ENCODE peak calls at places on chromosomes 3 and 15, in seven cellular contexts. K, E, D, H, J, A and X are unnamed samples.

GRCh38 chr3:14913926-14914776 is 33.2 kb upstream of the NR2C2 start:
- DNase-seq in K (peak), E (no peak), D (no peak), H (no peak), J (no peak), A (no peak), X (no peak)

GRCh38 chr3:57179580-57180410 is 14.6 kb upstream of the IL17RD start:
- DNase-seq in K (no peak), E (no peak), D (no peak), H (no peak), J (no peak), A (no peak), X (no peak)

GRCh38 chr3:121152573-121152972 is 244.6 kb downstream of the STXBP5L start:
- DNase-seq in K (no peak), E (no peak), D (no peak), H (no peak), J (no peak), A (no peak), X (no peak)

GRCh38 chr15:47486051-47486450 is 231.3 kb upstream of the SEMA6D start:
- DNase-seq in K (no peak), E (no peak), D (no peak), H (no peak), J (no peak), A (no peak), X (no peak)

GRCh38 chr3:124202754-124203153 is 210.8 kb upstream of the ROPN1 start:
- DNase-seq in K (no peak), E (peak), D (no peak), H (no peak), J (peak), A (peak), X (no peak)

GRCh38 chr3:178823556-178824229 is 247.9 kb downstream of the ZMAT3 start:
- DNase-seq in K (no peak), E (no peak), D (no peak), H (no peak), J (peak), A (no peak), X (no peak)

GRCh38 chr3:156820687-156821070 is 5.5 kb upstream of the LEKR1 start:
- DNase-seq in K (no peak), E (no peak), D (no peak), H (no peak), J (no peak), A (no peak), X (no peak)

GRCh38 chr3:113271189-113271588 is 59.8 kb downstream of the BOC start:
- DNase-seq in K (no peak), E (no peak), D (no peak), H (no peak), J (peak), A (no peak), X (no peak)

GRCh38 chr15:78640840-78641733 is at the start of gene CHRNB4:
- DNase-seq in K (no peak), E (peak), D (peak), H (no peak), J (no peak), A (no peak), X (peak)

GRCh38 chr15:75307778-75308390 is 25.2 kb downstream of the GOLGA6D start:
- DNase-seq in K (peak), E (peak), D (peak), H (no peak), J (no peak), A (peak), X (peak)

GRCh38 chr3:178507507-178508442 is 28.5 kb upstream of the KCNMB2 start:
- DNase-seq in K (no peak), E (no peak), D (no peak), H (no peak), J (no peak), A (no peak), X (no peak)

DNA sequence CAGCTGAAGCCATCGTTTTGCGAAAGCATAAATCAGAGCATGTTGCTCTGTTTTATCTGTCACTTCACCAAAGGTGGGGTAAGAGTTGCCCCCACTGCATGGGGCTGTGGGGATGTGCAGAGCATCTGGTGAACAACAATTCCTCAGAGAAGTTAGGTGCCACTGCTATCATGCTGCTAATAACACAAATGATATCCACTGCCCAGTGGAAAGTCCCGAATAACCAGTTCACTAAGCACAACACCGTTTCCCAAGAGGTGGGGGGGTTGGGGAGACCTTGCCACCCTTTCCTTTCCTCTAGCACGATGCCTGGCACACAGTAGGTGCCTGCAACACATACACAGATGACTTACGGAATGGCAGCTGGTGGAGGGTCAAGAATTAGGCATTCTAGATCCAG is 38.6 kb downstream of the FAM3D start:
- DNase-seq in K (no peak), E (no peak), D (no peak), H (no peak), J (no peak), A (no peak), X (no peak)
- TF ChIP-seq CTCF in K (no peak), E (no peak), D (no peak), H (no peak), J (no peak), A (no peak), X (no peak)

GRCh38 chr15:25693321-25694237 is 169.5 kb downstream of the ATP10A start:
- DNase-seq in K (peak), E (peak), D (peak), H (peak), J (peak), A (no peak), X (peak)

GRCh38 chr15:25690673-25691543 is 172.2 kb downstream of the ATP10A start:
- DNase-seq in K (peak), E (no peak), D (no peak), H (no peak), J (peak), A (no peak), X (no peak)

GRCh38 chr15:25694238-25694584 is 168.9 kb downstream of the ATP10A start:
- DNase-seq in K (peak), E (no peak), D (no peak), H (peak), J (peak), A (no peak), X (no peak)

GRCh38 chr15:25689592-25689991 is 173.5 kb downstream of the ATP10A start:
- DNase-seq in K (peak), E (peak), D (no peak), H (peak), J (peak), A (no peak), X (no peak)

GRCh38 chr15:25691544-25692430 is 171.3 kb downstream of the ATP10A start:
- DNase-seq in K (peak), E (peak), D (no peak), H (peak), J (peak), A (no peak), X (no peak)
- TF ChIP-seq CTCF in K (peak), E (peak), D (no peak), H (no peak), J (no peak), A (no peak), X (no peak)

DNA sequence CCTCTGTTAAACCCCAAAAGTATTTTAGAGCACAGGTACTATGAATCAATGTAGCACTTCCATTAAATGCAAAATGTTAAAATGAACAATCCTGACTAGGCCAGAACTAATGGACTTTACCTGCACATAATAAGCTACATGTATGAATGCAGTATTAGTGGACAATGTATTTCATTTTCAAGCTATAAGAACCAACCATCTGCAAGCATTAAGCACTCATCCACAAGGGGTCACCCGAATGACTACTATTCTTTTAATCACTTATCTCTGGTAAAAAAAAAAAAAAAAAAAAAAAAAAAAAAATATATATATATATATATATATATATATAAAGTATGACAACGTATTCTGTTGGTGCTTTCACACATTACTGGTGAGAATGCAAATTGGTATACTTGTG is 7.2 kb downstream of the HERC1 start:
- DNase-seq in K (no peak), E (peak), D (no peak), H (no peak), J (no peak), A (no peak), X (peak)
- TF ChIP-seq CTCF in K (peak), E (peak), D (no peak), H (peak), J (no peak), A (no peak), X (no peak)

DNA sequence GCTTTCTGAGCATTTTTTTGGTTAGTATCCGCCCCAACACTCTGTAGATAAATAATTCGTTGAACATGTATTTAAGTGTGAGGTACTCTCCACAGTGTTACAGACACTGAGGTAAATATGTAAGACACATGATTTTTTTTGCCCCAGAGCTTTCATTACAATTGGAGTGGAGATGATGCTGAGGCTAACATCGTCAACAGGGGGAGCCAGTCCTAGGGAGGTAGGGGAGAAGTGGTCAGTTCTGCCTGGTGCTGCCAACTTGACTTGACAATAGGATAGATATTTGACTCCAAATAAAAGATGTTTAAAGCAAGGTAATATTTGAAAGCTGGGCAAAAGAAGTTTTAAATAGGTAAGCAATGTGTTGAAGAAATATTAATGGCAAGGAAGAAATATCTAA is 295.7 kb downstream of the UNC13C start:
- DNase-seq in K (no peak), E (peak), D (peak), H (no peak), J (no peak), A (no peak), X (peak)
- TF ChIP-seq CTCF in K (peak), E (no peak), D (peak), H (no peak), J (no peak), A (no peak), X (no peak)

DNA sequence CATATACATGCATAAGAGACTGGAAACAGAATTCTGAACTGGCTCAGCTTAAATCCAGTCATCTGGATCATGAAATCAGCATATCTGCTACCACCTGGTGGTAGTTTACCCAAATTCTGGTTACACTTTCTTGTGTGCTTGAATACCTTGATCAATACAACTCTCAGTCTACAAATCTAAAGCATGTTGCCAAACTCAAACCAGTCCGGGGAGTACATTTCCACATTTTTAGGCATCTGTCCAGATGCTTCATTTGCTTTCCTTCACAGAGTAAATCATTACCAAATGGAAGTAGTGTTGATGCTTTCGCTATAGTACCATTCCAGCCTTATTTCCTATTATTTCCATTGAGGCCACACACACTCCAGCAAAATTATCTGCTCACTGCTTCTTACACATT is 126.4 kb downstream of the P2RY1 start:
- DNase-seq in K (no peak), E (peak), D (peak), H (no peak), J (no peak), A (no peak), X (peak)
- TF ChIP-seq CTCF in K (peak), E (peak), D (peak), H (no peak), J (peak), A (no peak), X (peak)

GRCh38 chr15:59616390-59616789 is 4.8 kb downstream of the GCNT3 start:
- DNase-seq in K (no peak), E (no peak), D (no peak), H (no peak), J (no peak), A (no peak), X (peak)
- TF ChIP-seq CTCF in K (no peak), E (no peak), D (no peak), H (no peak), J (no peak), A (no peak), X (peak)

DNA sequence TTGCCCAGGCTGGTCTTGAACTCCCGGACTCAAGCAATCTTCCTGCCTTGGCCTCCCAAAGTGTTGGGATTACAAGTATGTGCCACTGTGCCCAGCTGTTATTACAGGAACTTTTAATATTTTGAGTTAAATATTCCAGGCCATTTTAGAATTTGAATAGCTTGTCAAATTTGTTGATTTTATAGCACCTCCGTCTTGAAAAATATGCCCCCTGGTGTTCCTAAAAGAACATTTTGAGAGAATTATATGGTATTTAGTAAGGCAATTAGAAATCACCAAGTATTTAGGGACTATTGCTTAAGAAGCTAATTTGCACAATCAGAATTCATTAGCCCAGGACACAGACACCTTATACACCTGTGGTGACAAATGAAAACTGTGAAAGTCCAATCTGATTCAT is 23.7 kb downstream of the PDE8A start:
- DNase-seq in K (no peak), E (no peak), D (no peak), H (no peak), J (no peak), A (no peak), X (no peak)
- TF ChIP-seq CTCF in K (no peak), E (peak), D (peak), H (no peak), J (no peak), A (no peak), X (no peak)

DNA sequence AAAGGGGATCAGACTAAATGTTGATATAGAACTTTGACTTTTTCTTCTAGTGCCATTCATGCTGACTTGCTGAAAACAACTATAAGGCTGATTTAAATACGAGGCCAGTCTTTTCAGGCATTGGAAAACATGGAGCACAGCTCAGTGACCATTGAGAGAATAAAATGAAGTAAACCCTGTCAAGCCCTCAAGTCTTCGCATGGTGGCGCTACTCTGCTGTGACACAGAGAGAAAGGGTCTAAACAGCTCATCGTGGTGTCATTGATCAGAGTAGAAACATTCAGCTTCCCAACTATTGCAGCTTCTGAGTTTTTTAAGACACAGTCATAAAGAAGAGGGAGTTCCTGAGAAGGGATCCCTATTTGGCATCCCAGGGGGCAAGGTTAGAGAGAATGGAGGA is 716.2 kb downstream of the DIPK2A start:
- DNase-seq in K (no peak), E (no peak), D (no peak), H (no peak), J (no peak), A (no peak), X (no peak)
- TF ChIP-seq CTCF in K (no peak), E (peak), D (no peak), H (no peak), J (no peak), A (no peak), X (no peak)